ENCODE peak calls at places on chromosome 6, in seven cellular contexts. Z is T-cell, T is Right ventricle myocardium superior, J is LoVo, O is left ventricle myocardium inferior, U is NCI-H187, B is NCI-H460. S is an unnamed sample.
A peak's percentile ranks its signal among the peaks of the same experiment; 100 is the strongest.

GRCh38 chr6:169800116-169800667 is 48.8 kb downstream of the ERMARD start:
- DNase-seq in Z (no peak), T (no peak), J (no peak), O (no peak), U (no peak), B (no peak), S (no peak)

GRCh38 chr6:51462896-51463679 is 624.3 kb downstream of the PKHD1 start:
- DNase-seq in Z (no peak), T (no peak), J (no peak), O (no peak), U (no peak), B (no peak), S (no peak)

GRCh38 chr6:5394280-5394679 is 133.0 kb downstream of the FARS2 start:
- DNase-seq in Z (no peak), T (no peak), J (no peak), O (no peak), U (no peak), B (no peak), S (no peak)

GRCh38 chr6:88165087-88165876 is 865 bp downstream of the CNR1 start:
- DNase-seq in Z (no peak), T (no peak), J (no peak), O (no peak), U (no peak), B (no peak), S (no peak)

GRCh38 chr6:119758385-119758784 is 408.8 kb upstream of the MAN1A1 start:
- DNase-seq in Z (no peak), T (no peak), J (no peak), O (no peak), U (no peak), B (no peak), S (no peak)

GRCh38 chr6:153442096-153442495 is 311.0 kb upstream of the RGS17 start:
- DNase-seq in Z (no peak), T (no peak), J (no peak), O (no peak), U (no peak), B (no peak), S (no peak)

GRCh38 chr6:90277301-90278011 is 19.2 kb downstream of the BACH2 start:
- DNase-seq in Z (no peak), T (no peak), J (no peak), O (no peak), U (no peak), B (no peak), S (no peak)

GRCh38 chr6:87905101-87905517 is 142.5 kb upstream of the SPACA1 start:
- DNase-seq in Z (no peak), T (no peak), J (no peak), O (no peak), U (no peak), B (no peak), S (no peak)

GRCh38 chr6:146339716-146340115 is 203.9 kb upstream of the RAB32 start:
- DNase-seq in Z (no peak), T (no peak), J (no peak), O (no peak), U (no peak), B (peak; percentile 9), S (no peak)